ENCODE peak calls at places on chromosomes 4 and X, in six cellular contexts. J, E, B, D, R and Y are unnamed samples.

GRCh38 chrX:12999422-12999821 is 24.5 kb downstream of the TMSB4X start:
- DNase-seq in J (no peak), E (no peak), B (peak), D (no peak), R (no peak), Y (no peak)

GRCh38 chr4:170979736-170980135 is 833.5 kb upstream of the GALNTL6 start:
- DNase-seq in J (no peak), E (peak), B (no peak), D (peak), R (no peak), Y (no peak)

GRCh38 chr4:114811564-114812360 is 213.2 kb downstream of the UGT8 start:
- DNase-seq in J (no peak), E (no peak), B (no peak), D (no peak), R (no peak), Y (no peak)

GRCh38 chrX:3066555-3066954 is 25.3 kb downstream of the ARSF start:
- DNase-seq in J (peak), E (no peak), B (no peak), D (no peak), R (peak), Y (no peak)

GRCh38 chr4:101288365-101289145 is 58.8 kb downstream of the PPP3CA start:
- DNase-seq in J (no peak), E (no peak), B (no peak), D (no peak), R (no peak), Y (no peak)

GRCh38 chr4:55255171-55255570 is 90.9 kb upstream of the SRD5A3 start:
- DNase-seq in J (no peak), E (peak), B (no peak), D (peak), R (no peak), Y (peak)

GRCh38 chrX:100341111-100341510 is 69.0 kb downstream of the PCDH19 start:
- DNase-seq in J (no peak), E (no peak), B (no peak), D (no peak), R (no peak), Y (no peak)

GRCh38 chr4:16626945-16627344 is 271.5 kb downstream of the LDB2 start:
- DNase-seq in J (no peak), E (peak), B (no peak), D (peak), R (peak), Y (no peak)

GRCh38 chrX:30702736-30703135 is 49.5 kb downstream of the GK start:
- DNase-seq in J (no peak), E (no peak), B (no peak), D (peak), R (no peak), Y (no peak)

GRCh38 chr4:102500371-102501175 is 586 bp upstream of the NFKB1 start:
- DNase-seq in J (peak), E (no peak), B (peak), D (peak), R (peak), Y (peak)

GRCh38 chrX:57453901-57454300 is 137.9 kb upstream of the ZXDB start:
- DNase-seq in J (peak), E (peak), B (peak), D (peak), R (no peak), Y (peak)

GRCh38 chr4:16721618-16722291 is 176.7 kb downstream of the LDB2 start:
- DNase-seq in J (no peak), E (no peak), B (no peak), D (peak), R (peak), Y (peak)

GRCh38 chr4:184421558-184422155 is 52.7 kb downstream of the IRF2 start:
- DNase-seq in J (no peak), E (no peak), B (peak), D (no peak), R (no peak), Y (no peak)

GRCh38 chrX:1144293-1144692 is 68.2 kb downstream of the CRLF2 start:
- DNase-seq in J (no peak), E (no peak), B (no peak), D (no peak), R (no peak), Y (no peak)

GRCh38 chrX:94743478-94743877 is 1069.5 kb downstream of the FAM133A start:
- DNase-seq in J (no peak), E (no peak), B (peak), D (no peak), R (no peak), Y (no peak)

GRCh38 chr4:22442956-22443355 is 72.9 kb downstream of the ADGRA3 start:
- DNase-seq in J (no peak), E (no peak), B (no peak), D (no peak), R (no peak), Y (no peak)

GRCh38 chrX:47633671-47634590 is 4.2 kb upstream of the CFP start:
- DNase-seq in J (no peak), E (no peak), B (no peak), D (no peak), R (peak), Y (no peak)

GRCh38 chr4:36208884-36209473 is 35.3 kb downstream of the ARAP2 start:
- DNase-seq in J (no peak), E (no peak), B (peak), D (no peak), R (no peak), Y (no peak)

GRCh38 chr4:20074450-20074849 is 177.3 kb upstream of the SLIT2 start:
- DNase-seq in J (no peak), E (no peak), B (no peak), D (peak), R (no peak), Y (no peak)

GRCh38 chr4:26080876-26081628 is 167.0 kb downstream of the SMIM20 start:
- DNase-seq in J (no peak), E (no peak), B (no peak), D (no peak), R (no peak), Y (no peak)

GRCh38 chrX:150680974-150681373 is 12.2 kb upstream of the MTMR1 start:
- DNase-seq in J (peak), E (no peak), B (no peak), D (no peak), R (peak), Y (peak)